ENCODE peak calls at places on chromosomes 7 and 10, in four cellular contexts. D is H1, B is HCT116, X is HepG2. U is an unnamed sample.

GRCh38 chr10:7400068-7400824 is 10.6 kb downstream of the SFMBT2 start:
- DNase-seq in B (no peak), D (no peak), X (no peak), U (no peak)

GRCh38 chr10:93757136-93757535 is 600 bp upstream of the LGI1 start:
- DNase-seq in D (no peak), B (no peak), X (no peak), U (no peak)

GRCh38 chr10:11279286-11279685 is 261.6 kb downstream of the CELF2 start:
- DNase-seq in X (no peak), D (no peak), B (no peak), U (no peak)

GRCh38 chr7:141696386-141696785 is 5.6 kb downstream of the DENND11 start:
- DNase-seq in D (no peak), B (no peak), X (no peak), U (no peak)

GRCh38 chr10:7788640-7789335 is 811 bp downstream of the ATP5F1C start:
- DNase-seq in X (peak), B (no peak), D (no peak), U (peak)

GRCh38 chr7:116499168-116500070 is at the start of gene CAV2:
- DNase-seq in D (peak), B (peak), X (no peak), U (no peak)

GRCh38 chr10:90430186-90430585 is 427.7 kb downstream of the HTR7 start:
- DNase-seq in D (no peak), B (no peak), X (no peak), U (no peak)

GRCh38 chr10:50600286-50600685 is 23.5 kb downstream of the SGMS1 start:
- DNase-seq in B (no peak), X (no peak), D (no peak), U (no peak)

GRCh38 chr7:130146693-130147520 is 58.3 kb downstream of the TMEM209 start:
- DNase-seq in B (no peak), X (no peak), D (peak), U (no peak)

GRCh38 chr7:55427800-55428199 is 62.7 kb downstream of the LANCL2 start:
- DNase-seq in D (no peak), X (no peak), B (no peak), U (no peak)

GRCh38 chr7:38321515-38321944 is 48.1 kb upstream of the TARP start:
- DNase-seq in X (no peak), B (no peak), D (no peak), U (no peak)

GRCh38 chr10:79321494-79321882 is 25.8 kb upstream of the PPIF start:
- DNase-seq in B (no peak), D (no peak), X (no peak), U (no peak)

GRCh38 chr10:79321951-79322350 is 25.3 kb upstream of the PPIF start:
- DNase-seq in B (no peak), D (no peak), X (no peak), U (no peak)

GRCh38 chr10:79323602-79324001 is 23.7 kb upstream of the PPIF start:
- DNase-seq in B (no peak), X (no peak), D (no peak), U (no peak)

GRCh38 chr10:79324032-79324695 is 23.1 kb upstream of the PPIF start:
- DNase-seq in X (no peak), D (no peak), B (no peak), U (no peak)

GRCh38 chr10:79322616-79323566 is 24.4 kb upstream of the PPIF start:
- DNase-seq in D (no peak), X (no peak), B (no peak), U (peak)
- TF ChIP-seq JUND in D (no peak), X (no peak), B (no peak), U (no peak)

GRCh38 chr7:34320926-34321609 is 336.9 kb upstream of the NPSR1 start:
- DNase-seq in X (peak), B (peak), D (peak), U (peak)
- TF ChIP-seq JUND in X (no peak), B (no peak), D (peak), U (no peak)

GRCh38 chr10:59382831-59383295 is 20.5 kb upstream of the FAM13C start:
- DNase-seq in B (no peak), X (no peak), D (no peak), U (no peak)
- TF ChIP-seq JUND in B (no peak), X (no peak), D (no peak), U (no peak)

DNA sequence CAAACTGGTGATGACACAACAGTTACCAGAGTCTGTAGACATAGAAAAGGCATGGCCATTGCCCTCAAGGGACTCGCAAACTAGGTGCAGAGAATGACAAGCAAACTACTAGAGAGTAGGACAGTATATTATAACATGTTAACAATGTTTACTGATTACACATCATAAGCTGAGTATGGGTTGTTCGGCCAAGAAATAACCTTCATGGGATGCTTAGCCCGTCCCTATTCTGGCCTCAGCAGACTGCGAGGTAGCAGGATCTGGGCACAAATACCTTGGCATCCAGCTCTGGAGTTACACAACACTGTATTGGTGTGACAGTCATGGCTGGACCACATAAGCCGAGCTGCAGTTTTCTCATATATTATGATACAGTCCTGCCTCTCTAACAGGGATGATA is 51.4 kb downstream of the ABCB4 start:
- DNase-seq in X (no peak), D (no peak), B (no peak), U (peak)
- TF ChIP-seq JUND in X (no peak), D (no peak), B (no peak), U (no peak)

DNA sequence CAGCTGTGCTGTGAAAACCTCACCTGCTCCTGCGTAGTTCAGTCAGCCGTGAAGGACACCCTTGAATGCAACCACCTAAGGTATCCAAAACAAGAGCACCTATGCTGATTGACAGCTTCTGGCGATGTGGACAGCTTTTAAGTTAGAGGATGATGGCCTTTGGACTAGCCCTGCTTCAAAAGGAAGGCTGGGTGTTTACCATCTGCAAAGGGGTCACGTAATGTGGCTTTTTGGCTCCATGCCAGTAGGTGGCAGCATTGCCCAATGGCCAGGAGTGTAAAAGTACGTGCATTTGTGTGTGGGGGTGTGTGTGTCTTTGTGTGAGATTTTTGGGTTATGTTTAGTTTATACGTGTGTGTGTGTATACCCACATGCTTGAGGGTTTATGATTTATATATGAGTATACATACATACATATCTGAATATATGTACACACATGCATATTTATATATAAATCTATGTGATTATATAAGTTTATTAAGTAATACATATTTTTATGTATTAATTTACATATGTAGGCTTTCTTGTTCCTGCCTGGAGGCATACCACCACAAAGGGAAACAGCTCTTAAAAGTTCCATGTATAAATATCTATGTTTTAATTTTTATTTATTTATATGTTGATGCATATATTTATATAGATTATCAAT is 236.3 kb upstream of the ANKRD30A start:
- DNase-seq in D (peak), B (peak), X (peak), U (peak)
- TF ChIP-seq JUND in D (no peak), B (no peak), X (no peak), U (no peak)

GRCh38 chr10:87658858-87659555 is 671 bp upstream of the PAPSS2 start:
- DNase-seq in B (no peak), D (peak), X (no peak), U (peak)

GRCh38 chr10:87659571-87660483 is at the start of gene PAPSS2:
- DNase-seq in B (no peak), D (peak), X (no peak), U (peak)

GRCh38 chr10:87660484-87661133 is 931 bp downstream of the PAPSS2 start:
- DNase-seq in X (no peak), B (no peak), D (no peak), U (no peak)

GRCh38 chr10:87664276-87664687 is 4.6 kb downstream of the PAPSS2 start:
- DNase-seq in D (no peak), X (no peak), B (no peak), U (no peak)

GRCh38 chr10:87661861-87662785 is 2.4 kb downstream of the PAPSS2 start:
- DNase-seq in B (no peak), X (no peak), D (no peak), U (no peak)
- TF ChIP-seq JUND in B (no peak), X (no peak), D (no peak), U (no peak)

DNA sequence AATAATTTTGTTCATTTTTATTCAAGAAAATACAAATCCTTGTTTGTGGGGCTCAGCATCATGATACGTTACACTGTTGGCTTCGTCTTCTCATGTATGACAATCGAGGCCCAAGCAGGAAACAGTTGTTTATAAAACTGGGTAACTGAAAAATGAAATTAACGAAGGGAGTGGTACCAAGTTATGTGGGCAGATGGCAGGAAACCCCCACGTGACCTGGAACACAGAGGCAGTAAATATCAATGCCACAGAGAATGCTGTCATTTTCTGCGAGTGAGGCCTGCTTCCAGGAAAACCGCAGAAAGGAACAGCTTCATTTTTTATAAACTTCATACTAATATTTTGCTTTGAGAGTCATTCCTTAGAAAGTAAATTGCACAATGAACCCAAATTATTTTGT is 201.0 kb upstream of the ADARB2 start:
- DNase-seq in B (no peak), D (no peak), X (no peak), U (no peak)
- TF ChIP-seq JUND in B (no peak), D (no peak), X (no peak), U (no peak)

DNA sequence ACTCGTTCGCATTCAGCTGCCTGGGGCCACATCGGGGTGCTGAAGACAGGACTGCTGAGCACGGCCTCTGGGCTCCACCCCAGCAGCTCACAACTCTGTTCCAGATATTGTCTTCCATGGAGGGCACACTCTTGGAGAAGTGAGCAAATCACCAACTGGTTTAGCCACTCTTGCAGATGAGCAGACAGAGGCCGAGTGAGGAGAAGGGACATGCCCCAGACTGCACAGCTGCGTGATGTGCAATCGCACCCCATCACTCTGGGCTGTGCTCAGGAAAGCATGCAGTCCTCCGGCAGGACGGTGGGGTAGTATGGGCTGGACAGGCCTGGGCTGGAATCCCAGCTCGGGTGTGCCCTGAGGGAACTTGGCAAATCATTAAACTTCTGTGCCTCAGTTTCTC is 111.6 kb downstream of the FAM53B start:
- DNase-seq in D (no peak), B (no peak), X (no peak), U (peak)
- TF ChIP-seq JUND in D (no peak), B (no peak), X (no peak), U (no peak)

DNA sequence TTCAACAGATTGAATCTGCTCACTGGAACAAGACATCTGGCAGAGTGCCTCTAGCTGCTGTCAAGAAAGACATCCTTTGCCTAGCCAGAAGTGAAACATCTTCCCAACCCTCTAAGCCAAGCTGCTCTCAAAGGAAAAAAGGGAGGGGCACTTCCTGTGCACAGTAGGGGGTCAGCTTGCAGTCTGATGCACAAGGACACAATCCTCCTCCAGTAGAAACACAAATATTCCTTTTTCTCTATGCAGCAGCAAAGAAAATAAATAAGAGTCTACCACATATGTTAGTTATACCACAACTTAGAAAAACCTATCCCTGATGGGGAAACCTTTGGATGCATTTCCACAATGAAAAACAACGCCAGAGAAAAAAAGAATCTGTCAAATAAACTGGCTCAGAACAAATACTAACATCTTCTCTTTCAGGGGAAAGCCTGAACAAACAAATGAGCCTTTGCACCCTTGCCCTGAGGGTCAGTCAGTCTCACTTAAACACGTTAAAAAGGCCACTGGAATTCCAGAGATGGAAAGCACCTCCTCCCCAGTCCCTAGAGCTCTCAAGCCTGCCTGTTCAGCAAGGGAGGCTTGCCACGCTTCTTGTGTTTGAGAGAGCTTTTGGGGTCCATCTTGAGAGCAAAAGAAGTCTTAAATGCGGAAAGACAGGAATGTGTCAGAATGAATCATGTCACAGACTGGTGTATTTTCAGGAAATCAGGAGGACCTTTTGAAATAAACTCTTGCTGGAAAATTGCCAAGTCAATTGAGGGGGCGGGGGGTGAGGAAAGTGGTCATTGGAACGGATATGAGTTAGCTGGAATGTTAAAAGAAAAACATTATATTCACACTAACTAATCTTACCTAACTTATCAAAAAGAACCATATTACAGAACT is 7.5 kb downstream of the LAMB1 start:
- DNase-seq in X (peak), B (no peak), D (peak), U (peak)
- TF ChIP-seq JUND in X (no peak), B (no peak), D (no peak), U (no peak)

U was measured in T47D.